ENCODE peak calls at places on chromosome X, in four cellular contexts. Z, C, P and H are unnamed samples.

GRCh38 chrX:140034916-140035315 is 69.6 kb upstream of the CXorf66 start:
- DNase-seq in C (no peak), Z (no peak), P (no peak), H (peak; percentile 1)

GRCh38 chrX:11239230-11239629 is 54.0 kb upstream of the AMELX start:
- DNase-seq in P (no peak), Z (peak; percentile 0), C (no peak), H (peak; percentile 27)

GRCh38 chrX:30874851-30875250 is 14.2 kb downstream of the TAB3 start:
- DNase-seq in C (no peak), P (no peak), Z (no peak), H (no peak)

GRCh38 chrX:49042581-49043219 is 457 bp downstream of the TFE3 start:
- DNase-seq in Z (no peak), C (no peak), P (no peak), H (no peak)

GRCh38 chrX:23782863-23783568 is at the start of gene SAT1:
- DNase-seq in C (peak; percentile 96), P (peak; percentile 97), Z (peak; percentile 88), H (peak; percentile 95)

GRCh38 chrX:121641560-121641959 is 594.1 kb downstream of the GLUD2 start:
- DNase-seq in C (no peak), P (no peak), Z (no peak), H (no peak)

GRCh38 chrX:8663325-8663724 is 68.6 kb downstream of the ANOS1 start:
- DNase-seq in C (no peak), P (no peak), Z (no peak), H (no peak)

GRCh38 chrX:67546496-67547423 is 2.9 kb downstream of the AR start:
- DNase-seq in C (no peak), Z (no peak), P (peak; percentile 57), H (no peak)

GRCh38 chrX:153643431-153644351 is 3.3 kb upstream of the DUSP9 start:
- DNase-seq in P (no peak), Z (no peak), C (peak; percentile 26), H (peak; percentile 53)

GRCh38 chrX:136200466-136200865 is 50.7 kb downstream of the MAP7D3 start:
- DNase-seq in P (no peak), Z (no peak), C (no peak), H (peak; percentile 0)

GRCh38 chrX:130343411-130343810 is 3.7 kb downstream of the SLC25A14 start:
- DNase-seq in P (no peak), Z (no peak), C (no peak), H (no peak)

GRCh38 chrX:124348152-124348551 is 1.8 kb downstream of the SH2D1A start:
- DNase-seq in P (no peak), C (no peak), Z (no peak), H (peak; percentile 8)

GRCh38 chrX:69298466-69299140 is 133.3 kb upstream of the PJA1 start:
- DNase-seq in P (no peak), C (no peak), Z (no peak), H (no peak)

GRCh38 chrX:29662759-29663503 is 552.4 kb upstream of the MAGEB2 start:
- DNase-seq in Z (peak; percentile 1), C (no peak), P (no peak), H (no peak)

GRCh38 chrX:136623400-136623799 is 24.6 kb upstream of the CD40LG start:
- DNase-seq in P (no peak), C (no peak), Z (no peak), H (no peak)

GRCh38 chrX:45668686-45669443 is 468.2 kb upstream of the DIPK2B start:
- DNase-seq in P (no peak), Z (no peak), C (no peak), H (no peak)

GRCh38 chrX:139905743-139906142 is 27.1 kb downstream of the ATP11C start:
- DNase-seq in P (no peak), C (no peak), Z (no peak), H (no peak)

GRCh38 chrX:19687395-19687794 is 172.1 kb upstream of the MAP3K15 start:
- DNase-seq in Z (no peak), C (no peak), P (no peak), H (no peak)

GRCh38 chrX:19875051-19875432 is 12.4 kb downstream of the SH3KBP1 start:
- DNase-seq in C (no peak), P (no peak), Z (no peak), H (no peak)

GRCh38 chrX:107470198-107470597 is 20.7 kb downstream of the FRMPD3 start:
- DNase-seq in P (no peak), Z (no peak), C (no peak), H (no peak)

GRCh38 chrX:133776072-133776471 is 209.3 kb downstream of the GPC3 start:
- DNase-seq in C (peak; percentile 60), Z (no peak), P (no peak), H (no peak)

GRCh38 chrX:109040057-109040456 is 303.7 kb upstream of the IRS4 start:
- DNase-seq in P (no peak), C (no peak), Z (no peak), H (no peak)

GRCh38 chrX:31800219-31800618 is 728.4 kb upstream of the FTHL17 start:
- DNase-seq in Z (no peak), P (no peak), C (no peak), H (no peak)

DNA sequence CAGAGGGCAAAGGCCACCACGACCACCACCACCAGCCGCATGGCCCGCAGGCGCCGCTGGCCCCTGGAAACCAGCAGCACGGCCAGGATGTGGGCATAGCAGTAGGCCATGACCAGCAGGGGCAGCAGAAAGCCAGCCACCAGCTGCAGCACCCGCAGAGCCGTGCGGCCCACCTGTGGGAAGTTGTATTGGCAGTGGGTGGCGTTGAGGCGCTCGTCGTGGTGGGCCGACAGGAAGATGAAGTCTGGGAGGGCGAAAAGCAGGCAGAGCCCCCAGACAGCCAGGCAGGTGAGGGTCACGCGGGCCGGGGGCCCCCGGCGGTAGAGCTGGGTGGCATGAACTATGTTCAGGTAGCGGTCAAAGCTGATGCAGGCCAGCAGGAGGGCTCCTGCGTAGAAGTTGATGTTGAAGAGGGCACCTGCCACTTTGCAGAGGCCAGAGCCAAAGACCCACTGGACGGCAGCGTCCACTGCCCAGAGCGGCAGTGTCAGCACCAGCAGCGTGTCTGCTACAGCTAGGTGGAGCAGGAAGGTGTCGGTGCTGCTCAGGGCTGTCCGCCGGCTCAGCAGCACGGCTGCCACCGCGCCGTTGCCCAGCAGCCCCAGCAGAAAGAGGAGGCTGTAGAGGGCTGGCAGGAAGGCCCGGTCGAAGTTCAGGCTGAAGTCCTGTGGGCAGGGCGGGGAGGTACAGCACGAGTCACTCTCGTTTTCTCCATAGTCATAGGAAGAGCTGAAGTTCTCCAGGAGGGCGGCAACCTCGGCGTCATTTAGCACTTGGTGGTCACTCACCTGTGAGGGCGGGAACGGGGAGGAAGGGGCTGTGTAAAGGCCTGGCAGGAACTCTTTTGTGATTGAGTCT is 1.4 kb downstream of the CXCR3 start:
- DNase-seq in Z (peak; percentile 31), C (no peak), P (no peak), H (no peak)
- TF ChIP-seq POLR2A in Z (no peak), C (no peak), P (no peak), H (no peak)

DNA sequence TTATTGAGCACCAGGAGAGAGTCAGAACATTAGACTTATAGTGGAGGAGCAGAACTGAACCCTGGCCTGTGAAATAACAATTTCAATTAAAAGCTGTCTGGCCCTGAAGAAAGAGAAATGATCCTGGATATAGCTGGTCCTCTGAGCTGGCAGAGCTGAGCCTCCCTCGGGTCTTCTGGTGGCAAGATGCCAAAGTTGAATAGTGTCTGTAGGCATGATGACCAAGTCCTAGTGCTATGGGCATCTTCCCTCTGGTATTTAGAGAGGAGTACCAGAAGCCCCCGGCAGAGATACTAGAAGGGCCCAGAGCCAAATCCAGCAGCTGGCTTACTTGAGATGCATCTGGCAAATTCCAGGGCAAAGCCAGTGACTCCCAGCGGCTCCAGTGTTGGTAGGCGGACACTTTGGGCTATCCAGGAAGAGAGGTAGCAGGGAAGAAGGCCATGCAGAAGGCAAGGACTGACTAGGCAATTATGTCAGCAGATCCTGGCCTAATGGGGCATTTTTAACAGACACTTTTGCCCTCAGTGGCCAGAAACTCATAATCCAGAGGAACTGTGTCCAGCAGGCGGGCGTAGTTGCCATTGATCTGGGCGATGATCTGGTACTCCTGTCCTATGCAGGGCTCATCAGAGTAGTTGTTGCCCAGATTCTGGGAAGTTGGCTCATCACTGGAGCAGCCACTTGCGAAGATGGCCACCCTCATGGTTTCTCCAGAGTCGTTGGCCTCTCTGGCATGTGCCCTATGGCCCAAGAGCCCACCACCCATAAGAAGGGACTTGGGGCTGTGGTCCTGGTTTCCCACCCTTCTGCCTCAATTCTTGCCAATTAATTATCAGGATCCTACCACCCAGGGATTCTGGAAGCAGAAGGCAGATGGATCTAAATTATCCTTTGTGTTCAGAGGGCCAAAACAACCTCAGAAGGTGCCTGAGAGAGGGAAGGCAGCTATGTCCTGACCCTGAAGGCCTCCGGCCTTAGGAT is 17.8 kb downstream of the VSIG4 start:
- DNase-seq in C (no peak), Z (no peak), P (no peak), H (no peak)
- TF ChIP-seq POLR2A in C (no peak), Z (no peak), P (no peak), H (no peak)

DNA sequence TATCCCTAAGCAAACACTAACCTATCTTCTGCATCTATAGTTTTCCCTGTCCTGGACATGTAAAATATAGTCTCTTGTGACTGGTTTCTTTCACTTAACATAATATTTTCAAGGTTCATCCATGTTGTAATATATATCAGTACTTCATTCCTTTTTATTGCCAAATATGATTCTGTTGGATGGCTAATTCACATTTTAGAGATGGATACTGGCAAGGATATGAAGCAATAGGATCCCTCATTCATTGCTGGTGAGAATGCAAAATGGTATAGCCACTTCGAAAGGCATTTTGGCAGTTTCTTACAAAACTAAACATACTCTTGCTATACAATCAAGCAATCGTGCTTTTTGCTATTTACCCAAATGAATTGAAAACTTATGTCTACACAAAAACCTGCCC is 6.7 kb downstream of the TCEAL9 start:
- DNase-seq in C (no peak), Z (no peak), P (no peak), H (no peak)
- TF ChIP-seq POLR2A in C (no peak), Z (no peak), P (no peak), H (no peak)

GRCh38 chrX:119775517-119776238 is 15.8 kb downstream of the RPL39 start:
- DNase-seq in C (no peak), P (no peak), Z (no peak), H (no peak)
- TF ChIP-seq POLR2A in C (no peak), P (no peak), Z (no peak), H (no peak)

DNA sequence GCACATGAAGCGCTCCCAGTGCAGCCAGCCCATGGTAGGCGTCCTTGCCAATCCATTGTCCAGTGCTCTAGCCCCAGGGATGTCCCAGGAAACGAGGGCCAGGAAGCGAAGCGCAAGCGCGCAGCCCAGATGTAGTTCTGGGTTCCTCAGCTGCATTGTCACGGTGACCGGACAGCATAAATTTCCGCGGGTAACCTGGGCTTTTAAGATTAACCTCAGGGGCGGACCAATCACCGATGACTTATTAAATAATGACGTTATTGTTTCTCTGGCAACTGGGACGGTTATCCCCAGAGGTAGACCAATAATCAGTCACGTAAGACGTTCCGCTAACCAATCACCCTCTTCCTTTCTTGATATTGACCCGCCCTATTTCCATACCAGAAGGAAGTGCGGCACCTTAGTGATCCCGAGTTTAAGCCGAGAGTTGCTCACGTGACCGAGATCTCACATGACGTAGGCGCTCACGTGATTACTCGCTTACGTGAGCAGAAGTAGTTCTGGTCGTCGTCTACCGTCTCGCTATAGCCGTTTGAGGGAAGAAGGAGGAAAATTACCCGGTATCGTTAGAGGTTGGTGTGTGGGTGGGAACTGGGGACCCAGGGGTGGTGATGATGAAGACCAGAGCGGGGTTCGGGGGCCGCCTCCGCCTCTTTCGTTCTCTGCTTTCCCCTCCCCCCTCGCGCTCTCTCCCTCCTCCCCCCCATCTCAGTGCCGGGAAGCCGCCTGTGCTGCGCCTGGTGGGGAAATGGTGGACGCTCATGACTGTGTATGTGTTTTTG is at the start of the genes GLA and HNRNPH2:
- DNase-seq in C (peak; percentile 95), P (peak; percentile 93), Z (peak; percentile 97), H (peak; percentile 99)
- TF ChIP-seq POLR2A in C (peak; percentile 91), P (no peak), Z (peak; percentile 70), H (peak; percentile 95)